ENCODE peak calls at places on chromosomes 11 and 22, in eight cellular contexts. W is HepG2, X is K562, O is HCT116, D is GM12878, N is endothelial cell of umbilical vein, B is H1, F is SK-N-SH. U is an unnamed sample.
A peak's percentile ranks its signal among the peaks of the same experiment; 100 is the strongest.

GRCh38 chr22:37045958-37046357 is 5.6 kb upstream of the KCTD17 start:
- DNase-seq in F (peak; percentile 64), O (no peak), N (peak; percentile 42), D (no peak), X (peak; percentile 31), W (no peak), B (no peak), U (no peak)

GRCh38 chr11:94151903-94152677 is 23.4 kb downstream of the PANX1 start:
- DNase-seq in X (peak; percentile 66), W (peak; percentile 72), D (no peak), N (peak; percentile 81), B (no peak), O (peak; percentile 73), F (peak; percentile 35), U (no peak)

GRCh38 chr11:66068923-66069714 is 953 bp upstream of the PACS1 start:
- DNase-seq in N (peak; percentile 63), W (peak; percentile 12), B (peak; percentile 48), D (no peak), F (peak; percentile 53), O (no peak), X (no peak), U (no peak)

GRCh38 chr22:50739894-50740293 is 1.9 kb downstream of the ACR start:
- DNase-seq in F (no peak), W (no peak), X (no peak), O (no peak), N (no peak), B (no peak), D (no peak), U (no peak)

GRCh38 chr22:37781434-37782059 is 26.2 kb upstream of the GCAT start:
- DNase-seq in X (no peak), N (no peak), D (no peak), F (no peak), W (peak; percentile 42), B (no peak), O (no peak), U (no peak)

GRCh38 chr22:36395061-36395849 is 7.5 kb upstream of the MYH9 start:
- DNase-seq in N (no peak), B (no peak), D (no peak), W (no peak), O (no peak), F (no peak), X (peak; percentile 4), U (no peak)

GRCh38 chr11:86793307-86793706 is 7.0 kb upstream of the PRSS23 start:
- DNase-seq in D (no peak), X (no peak), F (no peak), O (no peak), B (no peak), W (no peak), N (no peak), U (no peak)

GRCh38 chr22:25496396-25497064 is 67.9 kb upstream of the GRK3 start:
- DNase-seq in B (no peak), X (no peak), O (no peak), D (no peak), N (peak; percentile 18), F (no peak), W (no peak), U (no peak)

GRCh38 chr11:66739983-66740382 is 11.0 kb upstream of the SPTBN2 start:
- DNase-seq in X (no peak), N (peak; percentile 58), D (no peak), W (no peak), B (no peak), O (no peak), F (no peak), U (no peak)

GRCh38 chr11:104899226-104899625 is 966 bp upstream of the CASP12 start:
- DNase-seq in N (peak; percentile 50), X (no peak), W (no peak), D (no peak), B (no peak), F (no peak), O (no peak), U (no peak)

GRCh38 chr11:129643031-129643721 is 172.5 kb upstream of the TMEM45B start:
- DNase-seq in W (no peak), D (no peak), N (no peak), B (no peak), X (no peak), F (no peak), O (no peak), U (no peak)

GRCh38 chr22:19488884-19489843 is 9.4 kb downstream of the CDC45 start:
- DNase-seq in N (peak; percentile 25), F (peak; percentile 57), O (no peak), X (peak; percentile 84), B (no peak), W (no peak), D (no peak), U (no peak)

GRCh38 chr11:87879118-87879517 is 296.1 kb downstream of the RAB38 start:
- DNase-seq in F (no peak), X (no peak), N (no peak), W (no peak), O (no peak), B (no peak), D (no peak), U (no peak)

GRCh38 chr11:62580959-62581715 is 7.4 kb upstream of the EEF1G start:
- DNase-seq in D (no peak), N (no peak), B (no peak), X (no peak), O (no peak), F (no peak), W (no peak), U (no peak)

GRCh38 chr11:72283947-72284346 is 40.0 kb upstream of the PHOX2A start:
- DNase-seq in X (no peak), W (no peak), N (no peak), D (no peak), F (no peak), O (no peak), B (no peak), U (no peak)

DNA sequence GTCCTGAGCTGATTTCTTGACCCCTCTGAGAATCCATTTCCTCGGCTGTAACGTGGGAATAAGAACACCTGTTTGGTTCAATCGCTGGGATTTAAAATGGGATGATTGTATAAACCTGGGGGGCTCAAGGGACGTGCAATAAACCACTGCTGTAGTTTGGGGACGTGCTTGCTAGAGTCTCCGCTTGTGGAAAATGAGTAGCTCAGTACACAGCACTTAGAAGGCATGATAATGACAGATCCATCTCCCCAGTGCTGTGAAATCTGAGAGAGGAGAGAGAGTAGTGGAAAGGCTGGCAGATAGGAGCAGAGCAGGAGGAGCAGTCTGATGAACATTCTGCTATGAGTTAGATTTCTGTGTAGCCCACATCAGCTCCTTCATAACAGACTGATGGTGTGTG is 256.5 kb downstream of the MN1 start:
- DNase-seq in F (no peak), D (no peak), X (no peak), W (no peak), B (no peak), O (no peak), N (no peak), U (no peak)
- TF ChIP-seq POLR2AphosphoS5 in F (no peak), D (no peak), X (no peak), W (no peak), B (no peak), O (no peak), N (no peak), U (no peak)

GRCh38 chr11:63940786-63941185 is 2.0 kb downstream of the NAA40 start:
- DNase-seq in D (no peak), W (no peak), B (no peak), O (no peak), F (no peak), X (no peak), N (no peak), U (no peak)
- H3K4me3 ChIP-seq in D (peak overlapping the region; percentile 91), W (no peak overlapping the region), B (no peak overlapping the region), O (no peak overlapping the region), F (no peak overlapping the region), X (no peak overlapping the region), N (no peak overlapping the region), U (no peak overlapping the region)

DNA sequence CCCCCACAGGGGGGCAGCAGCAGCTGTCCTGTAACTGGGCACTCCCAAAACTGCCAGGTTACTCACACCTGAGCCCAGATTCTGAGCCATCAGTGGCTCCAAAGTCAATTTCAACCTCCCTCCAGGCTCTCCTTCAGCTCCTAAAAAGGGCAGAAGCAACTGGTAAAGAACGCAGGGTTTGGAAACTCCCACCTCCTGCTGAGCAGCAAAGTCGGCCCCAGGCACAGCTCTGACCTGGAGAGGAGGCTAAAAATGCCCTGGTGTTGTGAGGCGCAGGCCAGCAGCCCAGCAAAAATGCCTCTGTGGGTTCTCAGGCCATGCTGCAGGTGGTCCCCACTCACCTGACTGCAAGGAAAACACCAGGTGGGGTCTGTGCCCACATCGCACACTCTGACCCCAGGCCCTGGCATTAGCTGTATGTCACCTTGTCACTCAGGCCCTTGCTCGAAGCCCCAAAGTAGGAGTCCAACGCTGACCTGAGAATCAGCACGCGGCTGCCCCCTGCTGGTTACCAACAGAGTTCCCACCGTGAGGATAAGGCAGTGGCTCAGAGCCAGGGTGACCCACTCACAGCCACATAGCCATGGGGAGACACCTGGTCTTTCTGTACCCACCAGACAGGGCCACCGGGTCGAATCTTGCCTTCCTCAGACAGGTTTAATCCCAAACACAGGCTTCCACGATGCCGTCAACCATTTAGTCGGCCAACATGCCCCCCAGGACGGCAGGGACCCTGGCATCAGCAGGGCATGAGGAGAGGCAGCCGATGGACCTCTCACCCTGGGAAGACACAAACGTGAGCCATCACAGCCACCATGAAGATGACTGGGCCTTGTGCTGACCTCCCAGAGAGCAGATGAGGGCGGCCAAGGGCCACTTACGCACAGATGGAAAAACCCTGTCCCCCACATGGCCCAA is 11.1 kb downstream of the POLR3H start:
- DNase-seq in O (no peak), B (peak; percentile 91), D (no peak), N (peak; percentile 59), X (peak; percentile 51), W (peak; percentile 58), F (peak; percentile 71), U (no peak)
- H3K9ac ChIP-seq in O (no peak overlapping the region), B (no peak overlapping the region), D (no peak overlapping the region), N (no peak overlapping the region), X (no peak overlapping the region), W (no peak overlapping the region), F (no peak overlapping the region), U (no peak overlapping the region)

DNA sequence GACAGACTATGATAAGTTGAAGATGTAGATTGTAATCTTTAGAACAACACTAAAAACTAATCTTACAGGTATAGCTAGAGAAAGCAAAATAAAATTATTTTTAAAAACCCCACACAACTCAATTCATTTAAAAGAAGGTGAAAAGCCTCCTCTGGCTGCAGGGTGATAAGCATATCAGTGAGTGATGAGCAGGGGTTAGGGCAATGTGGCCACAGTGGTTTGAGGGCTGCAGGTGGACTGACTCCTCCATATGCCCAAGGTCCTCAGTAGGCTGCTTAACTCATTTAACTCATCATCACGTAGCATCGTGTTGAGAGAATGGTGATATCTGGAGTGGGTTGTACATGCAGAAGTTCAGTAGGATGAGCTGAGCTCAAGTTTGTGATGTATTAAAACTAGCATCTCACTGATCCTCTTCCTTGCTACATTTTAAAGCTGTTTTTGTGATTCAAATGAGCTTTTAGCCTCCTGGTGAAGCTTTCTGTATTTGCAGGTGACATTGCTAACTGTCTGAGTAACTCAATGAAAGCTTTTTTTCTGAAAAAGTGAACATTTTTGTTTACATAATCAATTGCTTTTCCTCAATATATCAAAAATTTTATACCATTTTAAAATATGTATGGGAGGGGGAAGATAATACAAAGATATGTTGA is 37.0 kb upstream of the SC5D start:
- DNase-seq in W (no peak), B (no peak), D (no peak), F (no peak), O (no peak), N (no peak), X (no peak), U (no peak)
- TF ChIP-seq POLR2AphosphoS5 in W (no peak), B (no peak), D (no peak), F (no peak), O (no peak), N (no peak), X (no peak), U (no peak)

GRCh38 chr11:119684361-119685072 is 44.5 kb downstream of the NECTIN1 start:
- DNase-seq in B (no peak), X (peak; percentile 31), F (peak; percentile 69), W (peak; percentile 46), D (no peak), N (peak; percentile 65), O (no peak), U (no peak)
- H3K4me3 ChIP-seq in B (no peak overlapping the region), X (no peak overlapping the region), F (no peak overlapping the region), W (no peak overlapping the region), D (no peak overlapping the region), N (no peak overlapping the region), O (no peak overlapping the region), U (no peak overlapping the region)